ENCODE peak calls at places on chromosomes 16 and 17, in five cellular contexts. One of them, this sample, is unnamed.

GRCh38 chr16:2524339-2524938 is 4.3 kb downstream of the AMDHD2 start:
- DNase-seq in RKO: no peak
- DNase-seq in AG10803: no peak
- DNase-seq in upper lobe of right lung: no peak
- DNase-seq in CD4-positive, alpha-beta memory T cell: no peak
- DNase-seq in this sample: no peak

GRCh38 chr17:39939588-39940419 is 12.3 kb downstream of the LRRC3C start:
- DNase-seq in AG10803: peak; percentile 89
- DNase-seq in upper lobe of right lung: no peak
- DNase-seq in RKO: peak; percentile 53
- DNase-seq in CD4-positive, alpha-beta memory T cell: peak; percentile 44
- DNase-seq in this sample: no peak

GRCh38 chr17:72643575-72644216 is 448.8 kb downstream of the SLC39A11 start:
- DNase-seq in upper lobe of right lung: no peak
- DNase-seq in AG10803: no peak
- DNase-seq in CD4-positive, alpha-beta memory T cell: no peak
- DNase-seq in RKO: no peak
- DNase-seq in this sample: no peak

GRCh38 chr17:82244413-82245140 is 15.7 kb downstream of the SLC16A3 start:
- DNase-seq in AG10803: peak; percentile 53
- DNase-seq in RKO: peak; percentile 63
- DNase-seq in CD4-positive, alpha-beta memory T cell: no peak
- DNase-seq in upper lobe of right lung: no peak
- DNase-seq in this sample: no peak

GRCh38 chr16:10083301-10083700 is 98.9 kb downstream of the GRIN2A start:
- DNase-seq in upper lobe of right lung: no peak
- DNase-seq in AG10803: no peak
- DNase-seq in CD4-positive, alpha-beta memory T cell: no peak
- DNase-seq in RKO: no peak
- DNase-seq in this sample: no peak

GRCh38 chr17:52079496-52079895 is 79.0 kb downstream of the CA10 start:
- DNase-seq in upper lobe of right lung: no peak
- DNase-seq in AG10803: no peak
- DNase-seq in RKO: no peak
- DNase-seq in CD4-positive, alpha-beta memory T cell: no peak
- DNase-seq in this sample: no peak

GRCh38 chr17:299546-299945 is 53.1 kb downstream of the RPH3AL start:
- DNase-seq in upper lobe of right lung: peak; percentile 40
- DNase-seq in CD4-positive, alpha-beta memory T cell: no peak
- DNase-seq in RKO: no peak
- DNase-seq in AG10803: no peak
- DNase-seq in this sample: no peak

GRCh38 chr16:85029413-85029794 is 1.8 kb downstream of the KIAA0513 start:
- DNase-seq in AG10803: peak; percentile 29
- DNase-seq in upper lobe of right lung: no peak
- DNase-seq in RKO: peak; percentile 35
- DNase-seq in CD4-positive, alpha-beta memory T cell: peak; percentile 53
- DNase-seq in this sample: no peak

GRCh38 chr17:15262291-15263205 is 2.6 kb downstream of the PMP22 start:
- DNase-seq in AG10803: peak; percentile 94
- DNase-seq in upper lobe of right lung: peak; percentile 87
- DNase-seq in RKO: peak; percentile 92
- DNase-seq in CD4-positive, alpha-beta memory T cell: no peak
- DNase-seq in this sample: peak; percentile 93

GRCh38 chr16:84650062-84650991 is 2.0 kb downstream of the KLHL36 start:
- DNase-seq in RKO: peak; percentile 62
- DNase-seq in upper lobe of right lung: no peak
- DNase-seq in CD4-positive, alpha-beta memory T cell: no peak
- DNase-seq in AG10803: peak; percentile 81
- DNase-seq in this sample: no peak

GRCh38 chr17:63611354-63611753 is 10.7 kb downstream of the TACO1 start:
- DNase-seq in upper lobe of right lung: no peak
- DNase-seq in CD4-positive, alpha-beta memory T cell: peak; percentile 43
- DNase-seq in RKO: no peak
- DNase-seq in AG10803: no peak
- DNase-seq in this sample: no peak

GRCh38 chr17:36124879-36125824 is 21.5 kb downstream of the CCL4 start:
- DNase-seq in upper lobe of right lung: no peak
- DNase-seq in CD4-positive, alpha-beta memory T cell: no peak
- DNase-seq in AG10803: no peak
- DNase-seq in RKO: peak; percentile 43
- DNase-seq in this sample: no peak

GRCh38 chr17:79835953-79836951 is 3.0 kb downstream of the CBX4 start:
- DNase-seq in AG10803: peak; percentile 26
- DNase-seq in RKO: no peak
- DNase-seq in CD4-positive, alpha-beta memory T cell: no peak
- DNase-seq in upper lobe of right lung: peak; percentile 90
- DNase-seq in this sample: no peak

GRCh38 chr16:56610017-56610608 is 1.7 kb downstream of the MT2A start:
- DNase-seq in CD4-positive, alpha-beta memory T cell: peak; percentile 78
- DNase-seq in upper lobe of right lung: peak; percentile 82
- DNase-seq in RKO: peak; percentile 97
- DNase-seq in AG10803: peak; percentile 89
- DNase-seq in this sample: peak; percentile 85

GRCh38 chr16:21684199-21684598 is 20.4 kb downstream of the OTOA start:
- DNase-seq in AG10803: no peak
- DNase-seq in CD4-positive, alpha-beta memory T cell: peak; percentile 6
- DNase-seq in RKO: no peak
- DNase-seq in upper lobe of right lung: no peak
- DNase-seq in this sample: no peak